ENCODE peak calls at places on chromosomes 4 and X, in five cellular contexts. N is spleen; B is Peyer's patch; I is CD8-positive, alpha-beta memory T cell; Z is transverse colon. C is an unnamed sample.

GRCh38 chr4:151690884-151691283 is 69.9 kb downstream of the GATB start:
- DNase-seq in B (no peak), Z (no peak), N (no peak), I (no peak), C (no peak)

GRCh38 chr4:29459926-29460325 is 1260.2 kb upstream of the PCDH7 start:
- DNase-seq in I (no peak), N (no peak), Z (no peak), B (no peak), C (no peak)

GRCh38 chrX:33183366-33183765 is 28.0 kb downstream of the DMD start:
- DNase-seq in Z (no peak), I (no peak), B (no peak), N (no peak), C (no peak)

GRCh38 chr4:75490155-75490554 is 24.0 kb downstream of the RCHY1 start:
- DNase-seq in I (no peak), B (no peak), N (no peak), Z (no peak), C (no peak)

GRCh38 chrX:97876697-97877407 is 993.1 kb downstream of the RPA4 start:
- DNase-seq in B (no peak), N (no peak), Z (no peak), I (no peak), C (no peak)

GRCh38 chrX:68488657-68489056 is 10.2 kb upstream of the YIPF6 start:
- DNase-seq in B (no peak), N (no peak), I (no peak), Z (peak; percentile 71), C (no peak)

GRCh38 chrX:20300822-20301221 is 34.1 kb upstream of the RPS6KA3 start:
- DNase-seq in B (no peak), N (no peak), Z (no peak), I (no peak), C (no peak)

GRCh38 chrX:132463411-132463810 is 25.4 kb downstream of the MBNL3 start:
- DNase-seq in B (peak; percentile 24), N (no peak), Z (no peak), I (no peak), C (no peak)

GRCh38 chr4:165158762-165159161 is 46.1 kb upstream of the TMEM192 start:
- DNase-seq in N (no peak), I (no peak), B (no peak), Z (no peak), C (no peak)

GRCh38 chrX:46577116-46578005 is 3.8 kb downstream of the CHST7 start:
- DNase-seq in I (no peak), N (no peak), Z (no peak), B (no peak), C (no peak)

GRCh38 chr4:150495550-150495949 is 86.4 kb upstream of the MAB21L2 start:
- DNase-seq in N (no peak), I (no peak), B (no peak), Z (no peak), C (no peak)

GRCh38 chr4:128635141-128635911 is 174.2 kb upstream of the JADE1 start:
- DNase-seq in I (no peak), B (no peak), N (no peak), Z (peak; percentile 50), C (no peak)
- H3K4me3 ChIP-seq in I (no peak overlapping the region), B (no peak overlapping the region), N (no peak overlapping the region), Z (no peak overlapping the region), C (no peak overlapping the region)

DNA sequence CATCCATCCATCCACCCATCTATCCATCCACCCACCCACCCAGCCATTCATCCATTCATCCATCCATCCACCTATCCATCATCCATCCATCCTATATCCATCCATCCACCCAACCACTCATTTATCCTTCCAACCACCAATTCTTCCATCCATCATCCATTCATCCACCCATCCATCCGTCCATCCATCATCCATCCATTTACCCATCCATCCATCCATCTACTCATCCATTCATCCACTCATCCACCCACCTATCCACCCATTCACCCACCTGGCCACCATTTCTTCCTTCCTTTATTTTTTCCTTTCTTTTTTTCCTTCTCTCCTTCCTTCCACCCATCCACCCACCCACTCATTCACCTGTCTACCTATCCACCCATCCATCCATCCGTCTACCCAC is 25.2 kb downstream of the HTRA3 start:
- DNase-seq in Z (no peak), N (no peak), I (no peak), B (no peak), C (no peak)
- H3K36me3 ChIP-seq in Z (no peaks in the 10 kb centered on the region), N (no peaks in the 10 kb centered on the region), I (no peaks in the 10 kb centered on the region), B (no peaks in the 10 kb centered on the region), C (no peaks in the 10 kb centered on the region)

GRCh38 chr4:38568768-38569167 is 95.2 kb upstream of the KLF3 start:
- DNase-seq in N (no peak), I (no peak), Z (no peak), B (no peak), C (no peak)
- H3K4me3 ChIP-seq in N (no peak overlapping the region), I (no peak overlapping the region), Z (no peak overlapping the region), B (no peak overlapping the region), C (no peak overlapping the region)

GRCh38 chr4:24547979-24548378 is 36.4 kb downstream of the DHX15 start:
- DNase-seq in I (no peak), N (no peak), B (no peak), Z (no peak), C (no peak)
- H3K36me3 ChIP-seq in I (peaks cover 10% of the 10 kb centered on the region), N (peaks cover 28% of the 10 kb centered on the region), B (no peaks in the 10 kb centered on the region), Z (no peaks in the 10 kb centered on the region), C (peaks cover 2% of the 10 kb centered on the region)

DNA sequence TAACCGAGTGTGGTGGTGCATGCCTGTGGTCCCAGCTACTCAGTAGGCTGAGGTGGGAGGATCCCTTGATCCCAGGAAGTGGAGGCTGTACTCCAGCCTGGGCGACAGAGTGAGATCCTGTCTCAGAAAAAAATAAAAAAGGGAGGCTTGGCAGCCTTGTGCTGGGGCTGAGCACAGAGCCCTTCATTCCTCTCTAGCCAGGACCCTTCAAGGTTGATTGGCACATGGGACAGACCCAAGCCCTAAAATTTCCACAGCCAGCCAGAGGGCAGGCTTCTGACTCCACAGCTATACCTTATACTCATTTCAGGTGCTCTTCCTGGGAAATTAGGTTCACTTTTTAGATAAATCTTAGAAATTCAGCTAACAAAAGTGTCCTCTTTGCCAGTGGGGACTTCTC is 553.0 kb upstream of the CPEB2 start:
- DNase-seq in B (no peak), I (no peak), N (no peak), Z (no peak), C (no peak)
- H3K4me3 ChIP-seq in B (no peak overlapping the region), I (no peak overlapping the region), N (no peak overlapping the region), Z (no peak overlapping the region), C (no peak overlapping the region)

GRCh38 chr4:18616720-18617119 is 595.2 kb upstream of the LCORL start:
- DNase-seq in I (no peak), Z (no peak), B (no peak), N (no peak), C (no peak)

GRCh38 chr4:18608910-18609525 is 587.5 kb upstream of the LCORL start:
- DNase-seq in Z (no peak), N (no peak), B (no peak), I (no peak), C (no peak)

DNA sequence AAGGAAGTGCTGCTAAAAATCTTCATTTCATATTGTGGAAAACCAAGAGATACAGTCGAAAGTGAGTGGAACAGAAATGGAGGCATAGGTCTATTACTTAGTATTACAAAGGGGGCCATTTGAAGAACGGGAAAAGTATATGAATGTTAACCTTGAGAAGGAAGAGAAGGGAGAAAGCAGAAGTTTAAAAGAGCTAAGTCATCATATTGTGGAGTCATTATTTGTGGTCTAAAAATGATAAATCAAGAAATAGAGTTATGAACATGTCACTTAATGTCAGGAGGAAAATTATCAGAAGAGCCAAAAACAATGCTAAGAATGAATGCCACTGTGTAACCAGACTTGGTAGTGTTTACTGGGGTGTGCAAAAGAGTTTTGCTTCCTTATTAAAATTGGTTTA is 589.5 kb upstream of the LCORL start:
- DNase-seq in Z (no peak), B (no peak), N (no peak), I (no peak), C (no peak)
- H3K36me3 ChIP-seq in Z (no peaks in the 10 kb centered on the region), B (no peaks in the 10 kb centered on the region), N (no peaks in the 10 kb centered on the region), I (no peaks in the 10 kb centered on the region), C (no peaks in the 10 kb centered on the region)